ENCODE peak calls at places on chromosomes 12 and 14, in nine cellular contexts. W, Y, H, L, Q, T, C, A and B are unnamed samples.

GRCh38 chr14:74019743-74020142 is 594 bp downstream of the BBOF1 start:
- DNase-seq in W (no peak), Y (no peak), H (no peak), L (no peak), Q (no peak), T (no peak), C (no peak), A (peak; percentile 12), B (no peak)

GRCh38 chr14:100150932-100151587 is 8.4 kb downstream of the DEGS2 start:
- DNase-seq in W (no peak), Y (no peak), H (no peak), L (no peak), Q (no peak), T (no peak), C (no peak), A (no peak), B (peak; percentile 36)

GRCh38 chr14:75258079-75258802 is 20.4 kb upstream of the FOS start:
- DNase-seq in W (no peak), Y (no peak), H (no peak), L (no peak), Q (peak; percentile 85), T (no peak), C (peak; percentile 87), A (peak; percentile 82), B (no peak)

GRCh38 chr12:125890366-125890905 is 825.2 kb downstream of the AACS start:
- DNase-seq in W (no peak), Y (no peak), H (no peak), L (no peak), Q (no peak), T (no peak), C (no peak), A (no peak), B (no peak)

GRCh38 chr12:43551271-43551970 is 582 bp downstream of the ADAMTS20 start:
- DNase-seq in W (no peak), Y (no peak), H (no peak), L (peak; percentile 46), Q (no peak), T (peak; percentile 60), C (no peak), A (no peak), B (no peak)

GRCh38 chr14:104360522-104360921 is 219.0 kb upstream of the C14orf180 start:
- DNase-seq in W (no peak), Y (no peak), H (no peak), L (no peak), Q (peak; percentile 31), T (no peak), C (no peak), A (no peak), B (no peak)

GRCh38 chr12:111445311-111446043 is 39.8 kb downstream of the SH2B3 start:
- DNase-seq in W (no peak), Y (no peak), H (no peak), L (peak; percentile 63), Q (peak; percentile 46), T (no peak), C (no peak), A (no peak), B (no peak)

GRCh38 chr14:29215853-29216252 is 449.3 kb downstream of the FOXG1 start:
- DNase-seq in W (peak; percentile 24), Y (no peak), H (no peak), L (no peak), Q (no peak), T (no peak), C (no peak), A (no peak), B (peak; percentile 40)

GRCh38 chr12:122336015-122336946 is 70.0 kb upstream of the VPS33A start:
- DNase-seq in W (no peak), Y (no peak), H (no peak), L (no peak), Q (no peak), T (peak; percentile 28), C (peak; percentile 65), A (no peak), B (peak; percentile 37)

GRCh38 chr12:16828891-16829290 is 222.9 kb upstream of the LMO3 start:
- DNase-seq in W (no peak), Y (no peak), H (no peak), L (no peak), Q (no peak), T (no peak), C (no peak), A (no peak), B (no peak)

GRCh38 chr12:46786774-46787173 is 39.0 kb downstream of the SLC38A4 start:
- DNase-seq in W (no peak), Y (no peak), H (no peak), L (no peak), Q (no peak), T (no peak), C (no peak), A (peak; percentile 38), B (peak; percentile 11)

GRCh38 chr12:98743362-98743953 is 98.4 kb downstream of the APAF1 start:
- DNase-seq in W (no peak), Y (no peak), H (no peak), L (no peak), Q (no peak), T (peak; percentile 56), C (no peak), A (no peak), B (peak; percentile 21)

GRCh38 chr14:93199031-93199430 is 7.8 kb downstream of the GON7 start:
- DNase-seq in W (no peak), Y (no peak), H (no peak), L (no peak), Q (no peak), T (no peak), C (no peak), A (no peak), B (no peak)

GRCh38 chr12:46831335-46832083 is 5.7 kb upstream of the SLC38A4 start:
- DNase-seq in W (no peak), Y (no peak), H (peak; percentile 77), L (peak; percentile 42), Q (peak; percentile 88), T (peak; percentile 58), C (peak; percentile 91), A (no peak), B (peak; percentile 15)

DNA sequence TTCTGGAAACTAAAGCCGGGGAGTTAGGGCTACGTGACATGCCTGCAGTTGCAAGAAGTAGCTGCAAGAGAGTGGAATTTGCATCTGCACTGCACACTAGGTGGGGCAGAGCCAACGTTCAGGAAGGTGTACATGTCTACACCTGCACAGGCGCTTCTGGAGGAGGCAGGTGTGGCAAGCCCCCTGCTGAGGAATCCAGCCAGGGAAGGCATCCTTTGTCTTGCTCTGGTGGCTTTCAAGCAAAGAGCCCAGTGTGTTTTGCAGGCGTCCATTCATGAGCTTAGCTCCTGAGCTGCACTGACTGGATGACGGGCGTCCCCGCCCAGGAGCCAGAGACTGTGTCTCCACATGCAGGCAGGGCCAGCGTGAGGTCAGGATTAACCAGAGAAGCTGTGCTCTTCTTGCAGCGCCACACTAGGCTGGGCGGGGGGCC is 116.3 kb downstream of the ZFP36L1 start:
- DNase-seq in W (no peak), Y (no peak), H (no peak), L (no peak), Q (no peak), T (no peak), C (no peak), A (no peak), B (peak; percentile 84)
- TF ChIP-seq CTCF in W (no peak), Y (no peak), H (no peak), L (no peak), Q (no peak), T (no peak), C (no peak), A (no peak), B (no peak)

DNA sequence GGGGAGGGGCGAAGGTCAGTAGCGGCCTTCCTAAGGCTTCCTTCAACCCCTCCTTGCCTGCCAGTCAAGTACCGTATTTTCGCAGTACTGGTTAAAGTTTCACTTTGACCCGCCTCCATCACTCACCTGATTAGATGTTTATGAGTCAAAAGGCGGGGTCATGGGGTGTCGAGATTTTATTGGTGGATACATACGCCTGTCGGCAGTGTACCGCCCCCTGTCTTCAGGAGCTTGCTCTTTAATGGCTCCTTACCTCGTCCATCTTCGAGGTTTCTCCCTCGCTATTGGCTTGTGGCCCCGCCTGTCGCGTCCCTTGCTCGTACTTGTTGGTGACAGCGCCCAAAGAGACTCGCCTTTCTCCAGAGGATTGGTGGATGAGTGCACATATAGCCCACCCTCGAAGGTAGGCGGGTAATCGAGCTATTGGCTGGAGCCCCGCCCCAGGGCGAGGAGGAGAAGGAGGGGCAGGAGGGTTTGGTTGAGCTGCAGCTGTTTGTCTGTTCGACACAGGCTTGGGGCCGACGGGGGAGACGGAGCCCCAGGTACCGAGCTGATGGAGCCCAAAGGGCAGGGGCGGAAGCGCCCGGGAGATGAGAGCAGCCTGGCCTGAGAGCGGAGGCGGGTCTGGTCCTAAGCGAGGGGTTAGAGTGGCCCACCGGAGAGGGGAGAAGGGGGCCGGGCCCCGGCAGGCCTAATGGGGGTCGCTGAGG is at the start of gene RAB5B:
- DNase-seq in W (peak; percentile 94), Y (peak; percentile 100), H (peak; percentile 99), L (peak; percentile 100), Q (peak; percentile 100), T (peak; percentile 95), C (peak; percentile 100), A (peak; percentile 100), B (peak; percentile 97)
- TF ChIP-seq CTCF in W (no peak), Y (no peak), H (peak; percentile 62), L (peak; percentile 21), Q (peak; percentile 47), T (no peak), C (peak; percentile 25), A (no peak), B (no peak)

DNA sequence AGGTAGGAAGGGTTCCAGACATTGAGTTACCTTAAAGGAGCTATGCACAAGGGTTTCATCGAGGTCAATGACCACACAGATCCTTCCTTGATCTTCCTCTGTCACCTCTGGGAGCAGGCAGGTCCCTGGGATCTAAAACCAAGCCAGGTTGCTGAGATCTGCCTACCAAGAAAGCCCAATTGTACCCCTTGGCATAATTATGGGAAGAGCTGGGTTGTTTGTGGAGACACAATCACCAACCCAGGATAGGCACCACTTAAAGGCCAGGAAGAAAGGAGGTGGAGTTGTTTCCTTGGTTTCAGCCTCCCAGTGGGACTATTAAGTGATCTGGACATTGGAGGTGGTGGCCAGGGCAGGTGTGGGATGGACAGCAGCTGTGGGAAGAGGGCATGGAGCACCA is 8.4 kb upstream of the AVIL start:
- DNase-seq in W (no peak), Y (no peak), H (no peak), L (no peak), Q (no peak), T (no peak), C (no peak), A (no peak), B (no peak)
- TF ChIP-seq CTCF in W (no peak), Y (no peak), H (no peak), L (no peak), Q (no peak), T (no peak), C (no peak), A (no peak), B (no peak)

DNA sequence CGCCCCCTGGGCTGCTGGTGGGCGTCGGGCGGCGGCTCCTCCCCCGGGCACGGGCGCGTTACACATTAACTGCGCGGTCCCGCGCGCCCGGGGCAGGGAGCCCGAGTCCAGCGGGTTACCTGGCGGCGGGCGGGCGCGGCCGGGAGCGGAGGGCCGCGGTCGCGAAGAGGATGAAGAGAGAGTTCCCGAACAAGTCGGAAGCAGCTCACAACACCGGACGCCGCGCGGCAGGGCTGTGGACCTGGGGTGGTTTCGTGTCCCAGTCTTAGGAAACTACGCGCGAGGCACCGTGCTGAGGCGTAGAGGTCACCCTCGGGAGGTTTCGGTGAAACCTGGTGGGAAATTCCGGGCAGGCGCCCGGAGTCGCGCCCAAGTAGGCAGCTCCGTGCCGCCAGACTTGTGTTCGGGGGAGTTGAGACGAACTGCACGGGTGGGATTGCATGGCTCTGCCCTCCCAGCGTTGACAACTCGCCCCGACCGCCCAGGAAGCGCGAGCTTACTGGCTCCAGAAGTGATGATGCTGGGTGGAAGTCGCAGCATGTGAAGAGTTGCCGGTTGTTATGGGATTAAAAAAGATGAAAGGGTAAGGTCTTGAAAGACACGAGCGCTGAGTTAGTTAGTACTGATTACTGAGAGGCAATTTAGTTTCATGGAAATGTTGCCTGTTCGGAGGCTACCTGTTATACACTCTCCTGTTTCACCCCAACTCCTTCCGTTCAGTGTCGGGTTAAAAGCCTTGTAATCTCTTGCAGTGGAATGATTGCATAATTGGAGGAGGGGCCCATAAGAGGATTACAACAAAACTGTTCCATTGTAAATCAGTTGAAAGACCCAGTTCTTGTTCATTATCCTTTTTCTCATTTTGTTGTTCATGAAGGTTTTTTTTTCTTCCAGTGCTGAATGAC is 879 bp downstream of the RAB3IP start:
- DNase-seq in W (peak; percentile 83), Y (no peak), H (peak; percentile 23), L (peak; percentile 86), Q (peak; percentile 81), T (peak; percentile 62), C (peak; percentile 66), A (no peak), B (peak; percentile 34)
- TF ChIP-seq CTCF in W (no peak), Y (no peak), H (no peak), L (no peak), Q (no peak), T (no peak), C (no peak), A (no peak), B (no peak)